ENCODE peak calls at places on chromosomes 5 and 9, in five cellular contexts. T is SK-N-SH, G is A549, I is K562, X is GM12878. L is an unnamed sample.

GRCh38 chr5:94870496-94871214 is 252.2 kb downstream of the SLF1 start:
- DNase-seq in T (no peak), G (no peak), I (no peak), X (no peak), L (no peak)

GRCh38 chr9:88056876-88057275 is 81.4 kb downstream of the SPATA31C2 start:
- DNase-seq in T (no peak), G (no peak), I (no peak), X (no peak), L (peak)

GRCh38 chr5:62974623-62975022 is 396.0 kb downstream of the LRRC70 start:
- DNase-seq in T (no peak), G (no peak), I (no peak), X (no peak), L (no peak)

GRCh38 chr9:133460405-133461175 is 812 bp downstream of the CACFD1 start:
- DNase-seq in T (no peak), G (peak), I (no peak), X (no peak), L (no peak)

GRCh38 chr9:28378236-28378635 is 805.0 kb upstream of the C9orf72 start:
- DNase-seq in T (no peak), G (no peak), I (no peak), X (no peak), L (no peak)

GRCh38 chr5:1845696-1846095 is 37.0 kb downstream of the IRX4 start:
- DNase-seq in T (no peak), G (no peak), I (no peak), X (no peak), L (no peak)

GRCh38 chr5:91027316-91027937 is 355.7 kb downstream of the ARRDC3 start:
- DNase-seq in T (no peak), G (no peak), I (no peak), X (no peak), L (no peak)

GRCh38 chr9:134781895-134782294 is 98.7 kb upstream of the FCN2 start:
- DNase-seq in T (peak), G (no peak), I (peak), X (no peak), L (no peak)

GRCh38 chr5:7638456-7638855 is 212.5 kb downstream of the CFAP90 start:
- DNase-seq in T (no peak), G (no peak), I (no peak), X (no peak), L (no peak)

GRCh38 chr9:90801175-90801506 is 478 bp upstream of the SYK start:
- DNase-seq in T (no peak), G (no peak), I (no peak), X (no peak), L (no peak)

GRCh38 chr5:35922468-35922867 is 16.0 kb downstream of the CAPSL start:
- DNase-seq in T (no peak), G (peak), I (no peak), X (no peak), L (no peak)

GRCh38 chr9:112719292-112719691 is 1.4 kb upstream of the INIP start:
- DNase-seq in T (no peak), G (no peak), I (no peak), X (no peak), L (no peak)

GRCh38 chr9:129415954-129416651 is 204.8 kb downstream of the C9orf50 start:
- DNase-seq in T (no peak), G (no peak), I (no peak), X (no peak), L (no peak)

GRCh38 chr5:9160747-9161146 is 385.1 kb downstream of the SEMA5A start:
- DNase-seq in T (no peak), G (no peak), I (no peak), X (no peak), L (no peak)

GRCh38 chr5:112669328-112669963 is 68.2 kb upstream of the APC start:
- DNase-seq in T (no peak), G (no peak), I (no peak), X (no peak), L (no peak)

GRCh38 chr5:140344683-140345423 is 1.6 kb downstream of the HBEGF start:
- DNase-seq in T (no peak), G (no peak), I (peak), X (no peak), L (peak)

GRCh38 chr5:40080191-40080590 is 599.5 kb upstream of the PTGER4 start:
- DNase-seq in T (no peak), G (no peak), I (no peak), X (no peak), L (no peak)

GRCh38 chr9:121743441-121744001 is 92.1 kb downstream of the DAB2IP start:
- DNase-seq in T (peak), G (peak), I (peak), X (no peak), L (peak)

GRCh38 chr9:110278080-110278707 is 21.9 kb upstream of the TXN start:
- DNase-seq in T (no peak), G (no peak), I (no peak), X (no peak), L (peak)

GRCh38 chr5:140391732-140392131 is 9.9 kb upstream of the ANKHD1 start:
- DNase-seq in T (no peak), G (no peak), I (no peak), X (no peak), L (no peak)

GRCh38 chr5:2286250-2286649 is 403.5 kb upstream of the IRX4 start:
- DNase-seq in T (no peak), G (no peak), I (no peak), X (no peak), L (no peak)

GRCh38 chr9:128160603-128160987 is 530 bp downstream of the BBLN start:
- DNase-seq in T (peak), G (no peak), I (peak), X (no peak), L (peak)

GRCh38 chr9:126146254-126147145 is 180.1 kb upstream of the MVB12B start:
- DNase-seq in T (peak), G (peak), I (peak), X (peak), L (no peak)

GRCh38 chr9:126144215-126144614 is 182.4 kb upstream of the MVB12B start:
- DNase-seq in T (no peak), G (no peak), I (no peak), X (no peak), L (no peak)

GRCh38 chr9:126145887-126146253 is 180.8 kb upstream of the MVB12B start:
- DNase-seq in T (no peak), G (no peak), I (no peak), X (no peak), L (no peak)

GRCh38 chr9:126147186-126147585 is 179.4 kb upstream of the MVB12B start:
- DNase-seq in T (peak), G (no peak), I (no peak), X (no peak), L (no peak)

GRCh38 chr9:126144617-126145456 is 181.8 kb upstream of the MVB12B start:
- DNase-seq in T (no peak), G (no peak), I (no peak), X (peak), L (no peak)
- TF ChIP-seq RCOR1 in T (no peak), G (no peak), I (no peak), X (no peak), L (no peak)

DNA sequence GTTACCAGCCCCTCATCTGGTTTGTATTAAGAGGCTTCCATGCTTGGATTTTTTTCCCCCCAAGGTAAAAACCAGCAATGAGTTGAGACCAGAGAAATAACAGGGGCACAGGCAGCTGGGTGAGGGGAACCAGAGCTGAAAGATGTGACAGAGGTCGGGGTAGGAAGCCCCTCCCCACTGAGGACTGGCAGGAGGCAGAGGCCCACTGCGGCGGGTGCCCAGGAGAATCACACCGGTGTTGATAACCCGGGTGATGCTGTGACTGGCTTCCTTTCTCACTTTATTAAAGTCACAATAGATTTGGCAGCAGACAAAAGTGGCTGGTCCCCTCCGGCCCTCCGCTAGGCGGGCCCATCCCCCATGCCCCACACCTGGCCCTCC is 116.5 kb upstream of the PHYKPL start:
- DNase-seq in T (peak), G (no peak), I (no peak), X (no peak), L (no peak)
- TF ChIP-seq RAD21 in T (peak), G (no peak), I (no peak), X (no peak), L (no peak)

GRCh38 chr5:137611926-137612435 is 112.9 kb upstream of the SPOCK1 start:
- DNase-seq in T (no peak), G (no peak), I (no peak), X (no peak), L (no peak)
- TF ChIP-seq RCOR1 in T (no peak), G (no peak), I (no peak), X (no peak), L (no peak)

DNA sequence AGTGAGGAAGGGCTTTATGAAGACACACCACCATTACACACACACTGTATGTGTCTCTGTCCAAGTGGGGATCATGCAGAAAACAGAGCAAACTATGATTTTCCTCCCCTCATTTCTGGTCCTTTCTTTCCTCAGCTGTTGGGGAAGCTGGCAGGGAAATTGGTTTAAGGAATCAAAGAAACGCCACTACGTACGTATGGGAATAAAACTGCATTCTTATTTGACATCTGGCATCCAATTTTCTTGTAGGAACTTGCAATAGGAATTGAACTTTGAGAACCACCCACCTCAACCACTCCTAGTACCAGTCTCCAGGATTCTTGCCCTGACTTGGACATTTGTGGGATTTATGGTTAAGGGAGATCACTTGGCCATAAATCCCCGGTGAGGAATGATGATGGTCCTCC is 125.8 kb downstream of the PDE4D start:
- DNase-seq in T (no peak), G (no peak), I (no peak), X (no peak), L (no peak)
- TF ChIP-seq RAD21 in T (no peak), G (no peak), I (no peak), X (no peak), L (no peak)

DNA sequence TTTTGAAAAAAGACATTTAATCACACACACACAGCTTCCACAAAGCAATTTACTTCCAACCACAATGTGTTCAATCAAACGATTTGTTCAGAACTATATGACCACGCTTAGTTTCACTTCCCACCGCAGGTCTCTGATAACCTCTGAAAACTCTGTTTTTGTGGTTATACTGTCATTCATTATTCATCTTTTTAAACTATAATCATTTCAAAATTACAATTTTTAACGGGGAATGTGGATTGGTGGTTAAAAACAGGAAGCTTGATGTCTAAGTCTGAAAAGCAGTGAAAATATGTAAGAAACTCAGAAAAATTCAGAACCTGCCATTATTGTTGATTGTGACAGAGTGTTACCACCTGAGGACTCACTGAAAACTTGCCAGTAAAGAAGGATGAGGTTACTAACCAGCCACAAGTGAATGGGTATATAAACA is 12.7 kb upstream of the TMEM174 start:
- DNase-seq in T (no peak), G (no peak), I (no peak), X (peak), L (no peak)
- TF ChIP-seq RCOR1 in T (no peak), G (no peak), I (no peak), X (no peak), L (no peak)

GRCh38 chr5:167900521-167900920 is 390.9 kb upstream of the WWC1 start:
- DNase-seq in T (no peak), G (no peak), I (no peak), X (no peak), L (no peak)

GRCh38 chr5:167897371-167897770 is 394.1 kb upstream of the WWC1 start:
- DNase-seq in T (no peak), G (no peak), I (no peak), X (no peak), L (no peak)

GRCh38 chr5:167898361-167899042 is 392.9 kb upstream of the WWC1 start:
- DNase-seq in T (no peak), G (no peak), I (no peak), X (no peak), L (no peak)

GRCh38 chr5:167902298-167902697 is 389.1 kb upstream of the WWC1 start:
- DNase-seq in T (no peak), G (no peak), I (no peak), X (no peak), L (no peak)

DNA sequence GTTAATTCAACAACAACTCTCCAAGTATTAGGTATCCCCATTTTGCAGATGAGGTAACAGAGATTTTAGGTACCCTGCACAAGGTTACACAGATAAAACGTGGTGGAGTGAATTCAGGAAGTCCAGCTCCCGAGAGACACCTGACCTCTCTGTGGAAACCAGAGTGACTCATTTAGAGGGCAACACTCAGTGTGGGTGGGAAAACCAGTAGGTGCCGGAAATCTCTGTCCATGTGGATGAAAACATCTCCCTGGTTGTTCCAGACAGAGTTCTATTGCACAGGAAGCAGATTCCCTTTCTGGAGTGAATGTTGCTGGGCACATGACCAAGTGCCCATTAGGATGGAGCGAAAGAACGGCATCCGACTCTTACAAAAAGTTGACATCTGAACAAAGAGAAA is 392.0 kb upstream of the WWC1 start:
- DNase-seq in T (no peak), G (no peak), I (no peak), X (no peak), L (peak)
- TF ChIP-seq RAD21 in T (no peak), G (no peak), I (no peak), X (no peak), L (no peak)

DNA sequence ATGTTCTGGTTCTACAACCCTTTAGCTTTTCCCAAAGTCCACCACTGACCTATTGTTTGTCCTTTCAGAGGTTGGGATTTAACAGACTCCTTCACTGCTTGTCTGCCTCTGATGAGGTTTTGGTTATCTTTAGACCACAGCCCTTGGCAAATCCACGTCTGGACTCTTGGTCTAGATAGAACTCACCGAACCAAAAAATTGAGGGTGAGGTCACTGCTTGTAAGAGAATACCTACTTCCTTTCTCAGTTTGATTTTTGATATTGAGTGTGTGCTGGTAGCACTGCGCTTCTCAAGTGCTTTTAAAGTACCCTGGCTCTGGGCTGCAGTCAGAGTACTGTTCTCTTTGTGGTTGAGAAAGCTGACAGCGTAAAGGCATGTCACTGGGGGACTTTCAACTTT is 61.7 kb downstream of the JMY start:
- DNase-seq in T (no peak), G (no peak), I (no peak), X (no peak), L (peak)
- TF ChIP-seq RCOR1 in T (no peak), G (no peak), I (no peak), X (no peak), L (no peak)

DNA sequence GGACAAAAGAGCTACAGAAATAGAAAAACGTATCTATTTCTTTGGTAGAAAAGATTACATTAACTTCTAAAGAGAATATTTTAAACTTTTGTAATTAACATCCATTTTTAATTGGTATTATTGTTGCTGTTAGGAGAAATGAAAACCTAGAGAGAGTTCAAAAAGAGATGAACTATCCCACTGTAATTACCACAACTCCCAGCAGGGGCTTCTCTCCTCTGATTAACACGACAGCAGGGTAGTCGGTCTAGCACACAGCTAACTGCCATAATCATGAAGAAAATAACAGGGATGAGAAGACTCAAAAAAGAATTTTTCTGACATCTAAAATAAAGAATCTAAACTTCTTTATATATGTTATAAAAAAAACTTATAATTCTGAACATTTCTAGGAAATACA is 86.2 kb upstream of the CDH9 start:
- DNase-seq in T (peak), G (peak), I (peak), X (no peak), L (peak)
- TF ChIP-seq RAD21 in T (peak), G (no peak), I (peak), X (no peak), L (peak)

GRCh38 chr9:89500008-89500407 is 2.1 kb upstream of the SEMA4D start:
- DNase-seq in T (no peak), G (no peak), I (no peak), X (no peak), L (no peak)

GRCh38 chr9:89497978-89498844 is at the start of gene SEMA4D:
- DNase-seq in T (peak), G (peak), I (peak), X (no peak), L (peak)

GRCh38 chr9:89496645-89497044 is 1.3 kb downstream of the SEMA4D start:
- DNase-seq in T (no peak), G (no peak), I (no peak), X (no peak), L (no peak)

GRCh38 chr9:89497181-89497963 is 541 bp downstream of the SEMA4D start:
- DNase-seq in T (peak), G (no peak), I (no peak), X (no peak), L (no peak)

GRCh38 chr9:89498845-89499480 is 1.1 kb upstream of the SEMA4D start:
- DNase-seq in T (no peak), G (no peak), I (no peak), X (no peak), L (no peak)
- TF ChIP-seq RCOR1 in T (no peak), G (no peak), I (no peak), X (no peak), L (no peak)

GRCh38 chr5:132473019-132473531 is 17.5 kb downstream of the IRF1 start:
- DNase-seq in T (no peak), G (no peak), I (no peak), X (no peak), L (no peak)
- TF ChIP-seq RAD21 in T (no peak), G (no peak), I (no peak), X (no peak), L (no peak)